ENCODE peak calls at places on chromosomes 12 and 14, in four cellular contexts. A is HTR-8/SVneo, F is immature natural killer cell, Q is left cardiac atrium. C is an unnamed sample.

GRCh38 chr12:86683568-86683991 is 427.4 kb upstream of the MGAT4C start:
- DNase-seq in A (no peak), Q (no peak), F (no peak), C (no peak)

GRCh38 chr12:52230364-52231281 is 2.4 kb upstream of the KRT7 start:
- DNase-seq in F (no peak), Q (no peak), A (peak), C (no peak)

GRCh38 chr12:802242-802995 is 50.0 kb downstream of the WNK1 start:
- DNase-seq in Q (no peak), F (no peak), A (no peak), C (no peak)

GRCh38 chr12:47385587-47385986 is 305.8 kb upstream of the AMIGO2 start:
- DNase-seq in F (no peak), Q (no peak), A (no peak), C (no peak)

GRCh38 chr14:57031474-57031873 is 221.2 kb upstream of the OTX2 start:
- DNase-seq in F (no peak), A (no peak), Q (no peak), C (no peak)

GRCh38 chr14:20413785-20414117 is 450 bp upstream of the TEP1 start:
- DNase-seq in F (peak), A (no peak), Q (no peak), C (no peak)

GRCh38 chr12:6044082-6044481 is 80.4 kb downstream of the VWF start:
- DNase-seq in Q (no peak), A (peak), F (no peak), C (no peak)

GRCh38 chr14:82854851-82855250 is 1321.2 kb upstream of the SEL1L start:
- DNase-seq in F (no peak), Q (no peak), A (no peak), C (no peak)

GRCh38 chr14:37150414-37150813 is 22.0 kb downstream of the SLC25A21 start:
- DNase-seq in Q (no peak), A (peak), F (no peak), C (no peak)

GRCh38 chr12:2198088-2198501 is 145.3 kb downstream of the CACNA1C start:
- DNase-seq in A (peak), Q (no peak), F (no peak), C (no peak)

GRCh38 chr14:85444685-85445084 is 85.3 kb upstream of the FLRT2 start:
- DNase-seq in A (no peak), F (no peak), Q (no peak), C (no peak)

GRCh38 chr12:66087365-66087943 is 43.1 kb downstream of the LLPH start:
- DNase-seq in A (peak), Q (peak), F (peak), C (no peak)

GRCh38 chr14:102891556-102891955 is 30.9 kb upstream of the AMN start:
- DNase-seq in Q (no peak), A (no peak), F (no peak), C (no peak)

GRCh38 chr12:68557011-68557715 is 53.5 kb upstream of the RAP1B start:
- DNase-seq in F (no peak), A (peak), Q (no peak), C (no peak)

GRCh38 chr14:91061309-91061887 is 957 bp upstream of the RPS6KA5 start:
- DNase-seq in Q (no peak), F (no peak), A (no peak), C (no peak)

GRCh38 chr12:25421651-25422150 is 131.4 kb downstream of the LMNTD1 start:
- DNase-seq in F (no peak), A (no peak), Q (no peak), C (no peak)

GRCh38 chr12:54231236-54231635 is 42.5 kb upstream of the SMUG1 start:
- DNase-seq in A (no peak), Q (no peak), F (no peak), C (no peak)

GRCh38 chr14:96204151-96205058 is at the start of gene BDKRB2:
- DNase-seq in A (peak), Q (peak), F (no peak), C (no peak)

GRCh38 chr12:54723653-54724256 is 75.6 kb upstream of the DCD start:
- DNase-seq in A (no peak), Q (no peak), F (peak), C (no peak)

GRCh38 chr12:47870175-47870781 is 34.5 kb downstream of the VDR start:
- DNase-seq in F (no peak), A (peak), Q (peak), C (peak)